ENCODE peak calls at places on chromosome 3, in six cellular contexts. A, B, X, Q, U and I are unnamed samples.

GRCh38 chr3:9727041-9727595 is 4.4 kb upstream of the BRPF1 start:
- DNase-seq in X (no peak), A (no peak), U (no peak), B (peak), Q (no peak), I (no peak)

GRCh38 chr3:120369000-120369399 is 19.8 kb upstream of the LRRC58 start:
- DNase-seq in X (peak), A (no peak), B (no peak), U (no peak), Q (no peak), I (no peak)

GRCh38 chr3:113079532-113079931 is 88.7 kb downstream of the GTPBP8 start:
- DNase-seq in Q (no peak), A (no peak), X (no peak), B (peak), U (no peak), I (no peak)

GRCh38 chr3:102114264-102114979 is 265.1 kb downstream of the NFKBIZ start:
- DNase-seq in A (no peak), X (no peak), U (no peak), Q (no peak), B (no peak), I (no peak)

GRCh38 chr3:435969-436492 is 239.5 kb downstream of the CHL1 start:
- DNase-seq in U (no peak), Q (no peak), A (no peak), B (no peak), X (no peak), I (no peak)

GRCh38 chr3:194185225-194185624 is 49.3 kb downstream of the HES1 start:
- DNase-seq in X (no peak), U (no peak), A (no peak), Q (no peak), B (no peak), I (no peak)

GRCh38 chr3:100231668-100232067 is 29.1 kb upstream of the TBC1D23 start:
- DNase-seq in Q (no peak), X (no peak), B (no peak), U (no peak), A (no peak), I (no peak)

GRCh38 chr3:20039765-20040475 is at the start of gene KAT2B:
- DNase-seq in Q (peak), X (peak), U (no peak), A (peak), B (peak), I (peak)

GRCh38 chr3:82496890-82497560 is 735.6 kb upstream of the GBE1 start:
- DNase-seq in B (no peak), U (no peak), X (no peak), Q (no peak), A (no peak), I (no peak)

GRCh38 chr3:53346514-53346913 is 829 bp downstream of the DCP1A start:
- DNase-seq in Q (no peak), U (no peak), X (no peak), B (peak), A (no peak), I (no peak)

GRCh38 chr3:133330043-133330442 is 69.8 kb upstream of the BFSP2 start:
- DNase-seq in B (no peak), A (no peak), X (no peak), U (no peak), Q (no peak), I (no peak)

GRCh38 chr3:38985981-38986380 is 65.8 kb downstream of the SCN11A start:
- DNase-seq in Q (no peak), U (no peak), X (no peak), A (no peak), B (no peak), I (no peak)

GRCh38 chr3:69605849-69606248 is 133.4 kb upstream of the MITF start:
- DNase-seq in Q (no peak), X (no peak), U (no peak), B (no peak), A (no peak), I (no peak)

GRCh38 chr3:52829906-52830463 is 487 bp downstream of the ITIH4 start:
- DNase-seq in X (no peak), A (no peak), Q (no peak), U (no peak), B (no peak), I (no peak)

GRCh38 chr3:184145120-184145524 is 10.0 kb downstream of the EIF2B5 start:
- DNase-seq in Q (no peak), X (no peak), B (no peak), A (peak), U (peak), I (no peak)

GRCh38 chr3:10317311-10317960 is 3.5 kb downstream of the SEC13 start:
- DNase-seq in B (no peak), X (no peak), A (no peak), U (no peak), Q (no peak), I (no peak)

GRCh38 chr3:131883711-131884407 is 151.0 kb downstream of the CPNE4 start:
- DNase-seq in Q (no peak), X (no peak), U (no peak), A (no peak), B (no peak), I (no peak)

GRCh38 chr3:134060561-134061385 is 31.0 kb upstream of the SLCO2A1 start:
- DNase-seq in Q (peak), B (no peak), U (no peak), A (no peak), X (no peak), I (no peak)

GRCh38 chr3:173553635-173554280 is 156.2 kb downstream of the NLGN1 start:
- DNase-seq in X (no peak), Q (no peak), A (no peak), B (no peak), U (no peak), I (no peak)

GRCh38 chr3:37417297-37418082 is 243.1 kb upstream of the LRRFIP2 start:
- DNase-seq in B (no peak), U (no peak), A (no peak), Q (no peak), X (no peak), I (no peak)

GRCh38 chr3:190325923-190326322 is 3.7 kb upstream of the CLDN1 start:
- DNase-seq in U (no peak), B (no peak), Q (no peak), A (no peak), X (no peak), I (no peak)

GRCh38 chr3:57158813-57159678 is 6.1 kb downstream of the IL17RD start:
- DNase-seq in X (no peak), A (no peak), U (no peak), B (no peak), Q (no peak), I (no peak)

GRCh38 chr3:148006508-148006907 is 597.3 kb downstream of the ZIC1 start:
- DNase-seq in X (no peak), U (no peak), B (no peak), Q (no peak), A (no peak), I (no peak)

GRCh38 chr3:55204417-55204816 is 276.6 kb upstream of the LRTM1 start:
- DNase-seq in U (no peak), Q (no peak), A (no peak), X (no peak), B (no peak), I (no peak)

GRCh38 chr3:172520332-172520831 is 2.8 kb downstream of the TNFSF10 start:
- DNase-seq in Q (no peak), B (no peak), A (no peak), X (no peak), U (peak), I (no peak)

GRCh38 chr3:183491923-183492848 is 63.3 kb downstream of the KLHL6 start:
- DNase-seq in Q (no peak), A (no peak), X (no peak), U (no peak), B (no peak), I (no peak)

GRCh38 chr3:69085543-69086132 is 901 bp downstream of the ARL6IP5 start:
- DNase-seq in X (no peak), Q (no peak), U (no peak), A (peak), B (no peak), I (no peak)

GRCh38 chr3:186327912-186328487 is 34.0 kb downstream of the DGKG start:
- DNase-seq in Q (no peak), A (no peak), U (no peak), X (no peak), B (no peak), I (no peak)

DNA sequence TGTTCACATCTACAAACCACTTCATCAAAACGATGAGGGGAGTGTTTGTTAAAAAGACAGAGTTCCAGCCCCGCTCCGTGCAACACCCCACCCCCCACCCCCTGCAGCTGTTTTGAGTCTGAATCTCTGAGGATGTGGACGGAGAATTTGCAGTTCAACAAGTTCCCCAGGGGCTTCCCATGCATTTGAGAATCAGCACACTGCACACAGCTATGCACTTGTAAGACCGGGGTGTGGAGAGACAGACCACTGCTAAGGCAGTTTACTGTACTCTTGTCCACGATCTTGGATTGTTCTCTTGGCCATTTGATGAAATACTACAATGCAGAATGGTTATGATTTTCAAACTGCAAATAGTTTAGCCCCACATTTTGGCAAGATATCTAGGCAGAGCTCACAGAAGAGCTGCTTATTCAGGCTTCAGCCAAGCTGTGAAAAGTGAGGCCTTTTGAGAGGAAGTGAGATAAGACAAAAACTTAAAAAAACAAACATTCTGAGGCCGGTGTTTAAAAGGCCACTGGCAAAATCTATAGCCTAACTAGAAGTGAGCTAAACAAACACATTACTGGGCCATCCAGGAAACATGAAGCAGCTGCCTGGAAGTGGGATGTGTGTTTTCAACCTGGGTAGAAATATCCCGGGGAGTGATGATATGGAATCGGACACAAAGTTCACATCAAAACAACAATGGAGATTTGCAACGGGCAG is 308.2 kb upstream of the ADAMTS9 start:
- DNase-seq in U (no peak), B (no peak), Q (no peak), A (no peak), X (no peak), I (no peak)
- TF ChIP-seq CTCF in U (no peak), B (no peak), Q (no peak), A (no peak), X (no peak), I (no peak)

DNA sequence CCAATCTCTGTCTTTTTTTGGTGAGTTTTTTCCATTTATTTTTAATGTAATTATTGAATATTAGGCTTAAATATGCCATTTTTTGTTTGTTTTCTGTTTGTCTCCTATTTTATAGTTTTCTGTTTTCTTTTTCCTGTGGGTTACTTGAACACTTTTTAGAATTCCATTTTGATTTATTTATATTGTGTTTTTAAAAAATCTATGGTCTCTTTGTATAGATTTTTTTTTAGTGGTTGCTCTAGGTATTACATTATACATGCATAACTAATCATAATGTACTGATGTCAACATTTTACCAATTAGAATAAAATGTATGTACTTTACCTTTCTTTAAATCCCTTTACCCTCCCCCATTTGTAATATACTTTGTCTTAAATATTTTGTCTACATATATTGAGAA is 56.2 kb downstream of the RASA2 start:
- DNase-seq in U (no peak), Q (no peak), X (no peak), A (no peak), B (no peak), I (no peak)
- TF ChIP-seq CTCF in U (no peak), Q (no peak), X (peak), A (no peak), B (no peak), I (no peak)

GRCh38 chr3:154875142-154875541 is 205.0 kb upstream of the MME start:
- DNase-seq in A (no peak), U (no peak), B (no peak), X (no peak), Q (no peak), I (no peak)
- TF ChIP-seq CTCF in A (no peak), U (no peak), B (no peak), X (no peak), Q (no peak), I (no peak)

DNA sequence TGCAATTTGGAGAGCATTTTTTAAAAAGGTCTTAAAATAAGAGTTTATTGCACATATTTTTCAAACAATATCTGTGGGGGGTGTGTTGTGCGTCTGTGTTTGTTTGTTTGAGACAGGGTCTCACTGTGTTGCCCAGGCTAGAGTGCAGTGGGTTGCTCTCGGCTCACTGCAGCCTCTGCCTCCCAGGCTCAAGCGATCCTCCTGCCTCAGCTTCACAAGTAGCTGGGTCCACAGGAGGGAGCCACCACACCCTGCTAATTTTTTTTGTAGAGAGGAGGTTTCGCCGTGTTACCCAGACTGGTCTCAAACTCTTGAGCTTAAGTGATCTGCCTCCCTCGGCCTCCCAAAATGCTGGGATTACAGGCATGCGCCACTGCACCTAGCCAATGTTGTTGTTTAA is 2.7 kb downstream of the MLF1 start:
- DNase-seq in U (no peak), X (no peak), Q (no peak), A (no peak), B (no peak), I (no peak)
- TF ChIP-seq CTCF in U (no peak), X (no peak), Q (no peak), A (peak), B (no peak), I (no peak)

DNA sequence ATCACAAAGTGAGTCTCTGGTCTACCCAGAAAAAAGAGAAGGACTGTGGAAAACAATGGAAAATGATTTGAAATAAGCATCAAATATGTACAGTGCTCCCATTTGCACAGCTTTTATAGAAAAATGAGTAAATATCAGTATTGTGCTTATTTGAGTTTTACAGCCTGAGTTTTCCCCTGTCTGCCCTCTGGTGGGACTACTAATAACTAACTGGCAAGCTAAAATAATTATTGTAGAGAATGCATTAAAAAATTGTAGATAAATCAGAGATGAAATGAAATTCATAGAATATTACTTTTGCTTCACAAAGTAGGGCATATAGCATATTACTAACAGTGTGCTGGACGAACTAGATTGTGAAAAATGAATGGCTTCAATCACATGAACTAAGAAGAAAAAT is 287.1 kb downstream of the NAALADL2 start:
- DNase-seq in X (no peak), A (no peak), Q (no peak), U (no peak), B (no peak), I (no peak)
- TF ChIP-seq CTCF in X (peak), A (peak), Q (peak), U (no peak), B (no peak), I (no peak)

GRCh38 chr3:195189821-195190220 is 81.1 kb downstream of the XXYLT1 start:
- DNase-seq in Q (no peak), U (no peak), A (no peak), X (no peak), B (no peak), I (no peak)

GRCh38 chr3:195186041-195186709 is 84.8 kb downstream of the XXYLT1 start:
- DNase-seq in Q (no peak), X (no peak), A (no peak), U (no peak), B (peak), I (no peak)

GRCh38 chr3:195185574-195185973 is 85.4 kb downstream of the XXYLT1 start:
- DNase-seq in B (no peak), U (peak), X (no peak), Q (no peak), A (no peak), I (no peak)

GRCh38 chr3:195187609-195188529 is 83.1 kb downstream of the XXYLT1 start:
- DNase-seq in Q (no peak), U (peak), A (no peak), X (no peak), B (no peak), I (no peak)

DNA sequence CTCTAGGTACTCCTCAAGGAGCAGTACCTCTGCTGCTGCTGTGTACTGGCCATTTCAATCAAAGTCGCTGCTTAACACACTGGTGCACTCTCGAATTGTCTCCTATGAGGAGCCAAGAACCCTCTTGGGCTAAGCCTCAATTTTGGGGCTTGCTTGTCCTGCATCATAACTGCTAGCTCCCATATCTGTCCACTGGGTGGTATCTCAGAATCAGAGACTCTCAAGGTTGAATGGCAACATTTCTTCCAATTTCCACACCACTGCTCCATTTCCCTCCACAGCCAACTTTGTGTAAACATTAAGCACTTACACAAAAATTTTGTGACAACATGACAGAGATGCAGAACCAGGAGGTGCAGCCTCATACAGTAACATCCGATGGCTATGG is 82.4 kb downstream of the XXYLT1 start:
- DNase-seq in A (no peak), Q (no peak), X (no peak), B (no peak), U (no peak), I (no peak)
- TF ChIP-seq CTCF in A (no peak), Q (no peak), X (no peak), B (no peak), U (no peak), I (no peak)